ENCODE peak calls at places on chromosomes 2 and 18, in eight cellular contexts. One of them, this sample, is unnamed.

GRCh38 chr2:240846881-240847601 is 21.6 kb upstream of the AGXT start:
- DNase-seq in CD8-positive, alpha-beta T cell: no peak
- DNase-seq in fibroblast of lung: no peak
- DNase-seq in AG10803: no peak
- DNase-seq in neural crest cell: no peak
- DNase-seq in breast epithelium: no peak
- DNase-seq in IMR-90: no peak
- DNase-seq in RWPE1: no peak
- DNase-seq in this sample: no peak

GRCh38 chr2:73730810-73731209 is 6.3 kb downstream of the TPRKB start:
- DNase-seq in CD8-positive, alpha-beta T cell: no peak
- DNase-seq in fibroblast of lung: no peak
- DNase-seq in AG10803: no peak
- DNase-seq in neural crest cell: no peak
- DNase-seq in breast epithelium: no peak
- DNase-seq in IMR-90: no peak
- DNase-seq in RWPE1: no peak
- DNase-seq in this sample: no peak

GRCh38 chr18:58603365-58604067 is 25.4 kb downstream of the ALPK2 start:
- DNase-seq in CD8-positive, alpha-beta T cell: no peak
- DNase-seq in fibroblast of lung: peak
- DNase-seq in AG10803: no peak
- DNase-seq in neural crest cell: no peak
- DNase-seq in breast epithelium: no peak
- DNase-seq in IMR-90: peak
- DNase-seq in RWPE1: no peak
- DNase-seq in this sample: no peak

GRCh38 chr18:39839782-39840181 is 2115.3 kb upstream of the PIK3C3 start:
- DNase-seq in CD8-positive, alpha-beta T cell: no peak
- DNase-seq in fibroblast of lung: peak
- DNase-seq in AG10803: no peak
- DNase-seq in neural crest cell: no peak
- DNase-seq in breast epithelium: no peak
- DNase-seq in IMR-90: peak
- DNase-seq in RWPE1: no peak
- DNase-seq in this sample: no peak

GRCh38 chr2:28583899-28584553 is 88.2 kb downstream of the PLB1 start:
- DNase-seq in CD8-positive, alpha-beta T cell: peak
- DNase-seq in fibroblast of lung: peak
- DNase-seq in AG10803: peak
- DNase-seq in neural crest cell: no peak
- DNase-seq in breast epithelium: no peak
- DNase-seq in IMR-90: peak
- DNase-seq in RWPE1: peak
- DNase-seq in this sample: peak

GRCh38 chr2:127219716-127220090 is 396 bp downstream of the CYP27C1 start:
- DNase-seq in CD8-positive, alpha-beta T cell: no peak
- DNase-seq in fibroblast of lung: no peak
- DNase-seq in AG10803: no peak
- DNase-seq in neural crest cell: peak
- DNase-seq in breast epithelium: no peak
- DNase-seq in IMR-90: no peak
- DNase-seq in RWPE1: peak
- DNase-seq in this sample: no peak

GRCh38 chr2:158973511-158973956 is 5.1 kb downstream of the TANC1 start:
- DNase-seq in CD8-positive, alpha-beta T cell: no peak
- DNase-seq in fibroblast of lung: peak
- DNase-seq in AG10803: no peak
- DNase-seq in neural crest cell: no peak
- DNase-seq in breast epithelium: no peak
- DNase-seq in IMR-90: peak
- DNase-seq in RWPE1: no peak
- DNase-seq in this sample: no peak

GRCh38 chr2:199874209-199874608 is 23.2 kb upstream of the FTCDNL1 start:
- DNase-seq in CD8-positive, alpha-beta T cell: no peak
- DNase-seq in fibroblast of lung: no peak
- DNase-seq in AG10803: no peak
- DNase-seq in neural crest cell: no peak
- DNase-seq in breast epithelium: no peak
- DNase-seq in IMR-90: no peak
- DNase-seq in RWPE1: no peak
- DNase-seq in this sample: no peak

GRCh38 chr2:190408538-190409271 is 550 bp downstream of the MFSD6 start:
- DNase-seq in CD8-positive, alpha-beta T cell: peak
- DNase-seq in fibroblast of lung: no peak
- DNase-seq in AG10803: peak
- DNase-seq in neural crest cell: peak
- DNase-seq in breast epithelium: peak
- DNase-seq in IMR-90: no peak
- DNase-seq in RWPE1: peak
- DNase-seq in this sample: peak

GRCh38 chr2:128640847-128641360 is 322.2 kb upstream of the HS6ST1 start:
- DNase-seq in CD8-positive, alpha-beta T cell: peak
- DNase-seq in fibroblast of lung: no peak
- DNase-seq in AG10803: no peak
- DNase-seq in neural crest cell: no peak
- DNase-seq in breast epithelium: no peak
- DNase-seq in IMR-90: no peak
- DNase-seq in RWPE1: no peak
- DNase-seq in this sample: no peak

GRCh38 chr2:77488141-77488540 is 34.0 kb downstream of the LRRTM4 start:
- DNase-seq in CD8-positive, alpha-beta T cell: no peak
- DNase-seq in fibroblast of lung: no peak
- DNase-seq in AG10803: no peak
- DNase-seq in neural crest cell: no peak
- DNase-seq in breast epithelium: no peak
- DNase-seq in IMR-90: no peak
- DNase-seq in RWPE1: no peak
- DNase-seq in this sample: no peak

GRCh38 chr18:50307400-50307737 is 19.9 kb upstream of the CXXC1 start:
- DNase-seq in CD8-positive, alpha-beta T cell: no peak
- DNase-seq in fibroblast of lung: no peak
- DNase-seq in AG10803: no peak
- DNase-seq in neural crest cell: no peak
- DNase-seq in breast epithelium: no peak
- DNase-seq in IMR-90: no peak
- DNase-seq in RWPE1: no peak
- DNase-seq in this sample: no peak

GRCh38 chr2:234495801-234496441 is 960 bp downstream of the ARL4C start:
- DNase-seq in CD8-positive, alpha-beta T cell: peak
- DNase-seq in fibroblast of lung: peak
- DNase-seq in AG10803: peak
- DNase-seq in neural crest cell: peak
- DNase-seq in breast epithelium: peak
- DNase-seq in IMR-90: peak
- DNase-seq in RWPE1: no peak
- DNase-seq in this sample: no peak

GRCh38 chr2:25362564-25363145 is 20.9 kb upstream of the DNMT3A start:
- DNase-seq in CD8-positive, alpha-beta T cell: peak
- DNase-seq in fibroblast of lung: no peak
- DNase-seq in AG10803: no peak
- DNase-seq in neural crest cell: no peak
- DNase-seq in breast epithelium: no peak
- DNase-seq in IMR-90: no peak
- DNase-seq in RWPE1: no peak
- DNase-seq in this sample: peak

GRCh38 chr2:63743976-63744331 is 97.7 kb upstream of the UGP2 start:
- DNase-seq in CD8-positive, alpha-beta T cell: no peak
- DNase-seq in fibroblast of lung: no peak
- DNase-seq in AG10803: no peak
- DNase-seq in neural crest cell: no peak
- DNase-seq in breast epithelium: no peak
- DNase-seq in IMR-90: no peak
- DNase-seq in RWPE1: no peak
- DNase-seq in this sample: no peak

DNA sequence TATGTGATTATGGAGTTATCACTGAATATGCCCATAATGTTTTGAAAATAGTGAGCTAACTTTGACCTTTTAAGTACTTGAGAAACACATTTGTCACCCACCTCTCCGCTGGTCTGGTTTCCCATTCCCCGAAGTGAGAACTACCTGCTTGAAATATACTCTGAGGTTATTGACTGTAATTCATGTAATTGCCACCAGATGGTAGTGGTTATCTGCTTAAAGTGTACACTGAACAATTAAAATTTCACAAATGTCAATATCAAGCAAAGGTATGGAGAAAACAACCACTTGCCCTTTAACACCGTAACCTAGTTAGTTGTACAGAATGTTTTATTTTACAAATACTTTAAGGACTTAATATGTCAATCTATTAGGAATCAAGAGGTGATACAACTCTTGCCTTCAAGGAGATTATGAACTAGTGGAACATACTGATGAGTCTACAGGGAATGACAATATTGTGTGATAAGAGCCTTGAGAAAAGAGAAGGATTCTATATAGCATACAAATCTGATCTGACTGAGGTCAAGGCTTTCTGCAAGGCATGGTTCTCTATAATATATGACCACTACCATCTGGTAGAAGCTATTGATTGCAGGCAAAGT is 316.8 kb upstream of the KCNH7 start:
- DNase-seq in CD8-positive, alpha-beta T cell: no peak
- DNase-seq in fibroblast of lung: peak
- DNase-seq in AG10803: peak
- DNase-seq in neural crest cell: no peak
- DNase-seq in breast epithelium: no peak
- DNase-seq in IMR-90: peak
- DNase-seq in RWPE1: peak
- DNase-seq in this sample: peak
- TF ChIP-seq CTCF in CD8-positive, alpha-beta T cell: no peak
- TF ChIP-seq CTCF in fibroblast of lung: peak
- TF ChIP-seq CTCF in AG10803: peak
- TF ChIP-seq CTCF in neural crest cell: peak
- TF ChIP-seq CTCF in breast epithelium: peak
- TF ChIP-seq CTCF in IMR-90: peak
- TF ChIP-seq CTCF in RWPE1: peak
- TF ChIP-seq CTCF in this sample: peak

DNA sequence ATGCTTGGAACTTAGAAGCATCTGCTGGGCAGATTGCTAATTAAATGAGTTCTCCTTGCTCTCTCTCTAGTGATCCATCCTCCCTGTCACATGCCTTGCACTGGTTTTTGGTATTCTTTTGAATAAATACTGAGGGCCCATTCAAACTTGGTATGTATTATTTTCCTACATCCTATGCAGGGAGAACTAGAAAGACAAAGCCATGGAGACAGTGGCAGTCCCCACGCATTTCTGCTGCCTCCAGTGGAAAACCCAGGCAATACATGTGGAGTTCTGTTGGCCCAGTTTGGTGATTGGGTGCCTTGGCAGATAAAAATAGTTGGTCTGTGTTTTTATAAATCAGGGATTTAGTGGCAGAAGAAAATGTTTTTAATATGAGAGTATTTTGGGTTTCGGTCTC is 68.7 kb downstream of the DIS3L2 start:
- DNase-seq in CD8-positive, alpha-beta T cell: no peak
- DNase-seq in fibroblast of lung: no peak
- DNase-seq in AG10803: no peak
- DNase-seq in neural crest cell: no peak
- DNase-seq in breast epithelium: no peak
- DNase-seq in IMR-90: no peak
- DNase-seq in RWPE1: no peak
- DNase-seq in this sample: no peak
- TF ChIP-seq CTCF in CD8-positive, alpha-beta T cell: no peak
- TF ChIP-seq CTCF in fibroblast of lung: peak
- TF ChIP-seq CTCF in AG10803: peak
- TF ChIP-seq CTCF in neural crest cell: peak
- TF ChIP-seq CTCF in breast epithelium: no peak
- TF ChIP-seq CTCF in IMR-90: no peak
- TF ChIP-seq CTCF in RWPE1: peak
- TF ChIP-seq CTCF in this sample: no peak

GRCh38 chr2:23360571-23361125 is 24.3 kb upstream of the KLHL29 start:
- DNase-seq in CD8-positive, alpha-beta T cell: no peak
- DNase-seq in fibroblast of lung: peak
- DNase-seq in AG10803: peak
- DNase-seq in neural crest cell: no peak
- DNase-seq in breast epithelium: no peak
- DNase-seq in IMR-90: peak
- DNase-seq in RWPE1: no peak
- DNase-seq in this sample: no peak
- TF ChIP-seq CTCF in CD8-positive, alpha-beta T cell: no peak
- TF ChIP-seq CTCF in fibroblast of lung: peak
- TF ChIP-seq CTCF in AG10803: no peak
- TF ChIP-seq CTCF in neural crest cell: no peak
- TF ChIP-seq CTCF in breast epithelium: no peak
- TF ChIP-seq CTCF in IMR-90: no peak
- TF ChIP-seq CTCF in RWPE1: no peak
- TF ChIP-seq CTCF in this sample: no peak

GRCh38 chr18:65749881-65750280 is 931 bp upstream of the CDH7 start:
- DNase-seq in CD8-positive, alpha-beta T cell: no peak
- DNase-seq in fibroblast of lung: no peak
- DNase-seq in AG10803: no peak
- DNase-seq in neural crest cell: no peak
- DNase-seq in breast epithelium: no peak
- DNase-seq in IMR-90: no peak
- DNase-seq in RWPE1: no peak
- DNase-seq in this sample: no peak

GRCh38 chr18:65752625-65753325 is 2.0 kb downstream of the CDH7 start:
- DNase-seq in CD8-positive, alpha-beta T cell: no peak
- DNase-seq in fibroblast of lung: no peak
- DNase-seq in AG10803: no peak
- DNase-seq in neural crest cell: no peak
- DNase-seq in breast epithelium: no peak
- DNase-seq in IMR-90: no peak
- DNase-seq in RWPE1: no peak
- DNase-seq in this sample: no peak

GRCh38 chr18:65748321-65748720 is 2.5 kb upstream of the CDH7 start:
- DNase-seq in CD8-positive, alpha-beta T cell: no peak
- DNase-seq in fibroblast of lung: no peak
- DNase-seq in AG10803: no peak
- DNase-seq in neural crest cell: no peak
- DNase-seq in breast epithelium: no peak
- DNase-seq in IMR-90: no peak
- DNase-seq in RWPE1: no peak
- DNase-seq in this sample: no peak

GRCh38 chr18:65751145-65752085 is 603 bp downstream of the CDH7 start:
- DNase-seq in CD8-positive, alpha-beta T cell: no peak
- DNase-seq in fibroblast of lung: no peak
- DNase-seq in AG10803: no peak
- DNase-seq in neural crest cell: peak
- DNase-seq in breast epithelium: no peak
- DNase-seq in IMR-90: no peak
- DNase-seq in RWPE1: no peak
- DNase-seq in this sample: peak

DNA sequence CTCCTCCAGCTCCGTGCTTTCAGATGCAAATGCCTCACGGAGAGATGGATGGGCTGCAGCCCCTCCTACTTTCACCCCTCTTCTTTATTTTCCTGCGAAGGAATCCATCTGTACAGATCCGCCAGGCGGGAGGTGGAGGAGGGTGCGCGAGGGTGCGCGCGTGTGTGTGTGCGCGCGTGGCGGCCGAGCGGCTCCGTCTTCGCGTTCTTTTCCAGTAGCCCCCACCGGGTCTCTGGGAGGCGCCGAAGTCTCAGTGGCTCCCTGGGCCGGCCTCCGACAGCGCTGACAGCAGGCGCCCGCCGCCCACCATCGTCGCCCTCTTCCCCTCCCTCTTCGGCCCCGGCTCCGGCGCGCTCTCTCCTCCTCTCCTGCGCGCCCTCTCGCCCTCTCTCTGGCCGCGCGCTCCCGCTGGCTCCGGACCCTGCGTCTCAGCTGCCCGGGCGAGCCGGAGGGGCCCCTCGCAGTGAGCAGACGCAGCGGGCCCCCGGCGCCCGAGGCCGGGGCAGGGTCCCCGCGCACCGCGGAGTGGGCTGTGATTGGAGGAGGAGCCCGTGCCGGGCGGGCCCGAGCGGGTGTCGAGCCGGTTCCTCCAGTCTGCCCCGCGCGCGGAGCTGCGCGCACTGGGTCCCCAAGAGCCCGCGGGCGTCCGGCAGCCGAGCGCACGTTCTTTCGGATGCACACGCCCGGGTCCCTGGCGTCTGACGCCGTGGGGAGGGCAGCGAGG is at the start of gene CDH7:
- DNase-seq in CD8-positive, alpha-beta T cell: no peak
- DNase-seq in fibroblast of lung: no peak
- DNase-seq in AG10803: no peak
- DNase-seq in neural crest cell: peak
- DNase-seq in breast epithelium: no peak
- DNase-seq in IMR-90: no peak
- DNase-seq in RWPE1: no peak
- DNase-seq in this sample: no peak
- TF ChIP-seq CTCF in CD8-positive, alpha-beta T cell: no peak
- TF ChIP-seq CTCF in fibroblast of lung: no peak
- TF ChIP-seq CTCF in AG10803: no peak
- TF ChIP-seq CTCF in neural crest cell: no peak
- TF ChIP-seq CTCF in breast epithelium: no peak
- TF ChIP-seq CTCF in IMR-90: no peak
- TF ChIP-seq CTCF in RWPE1: no peak
- TF ChIP-seq CTCF in this sample: no peak